ENCODE peak calls at places on chromosomes 3 and 15, in eight cellular contexts. T is neural progenitor cell, M is IMR-90, C is endodermal cell, Y is mammary epithelial cell, P is astrocyte, S is Karpas-422, H is HCT116. L is an unnamed sample.

GRCh38 chr3:33139996-33140395 is 26.2 kb downstream of the CRTAP start:
- DNase-seq in T (no peak), P (peak), H (no peak), S (no peak), Y (no peak), M (peak), C (no peak), L (no peak)

GRCh38 chr3:114409291-114409690 is 115.5 kb downstream of the TIGIT start:
- DNase-seq in Y (no peak), P (peak), T (no peak), S (no peak), H (no peak), C (no peak), M (no peak), L (no peak)

GRCh38 chr15:36024066-36024465 is 478.1 kb upstream of the DPH6 start:
- DNase-seq in P (no peak), S (no peak), T (no peak), M (peak), Y (no peak), H (no peak), C (no peak), L (no peak)

GRCh38 chr3:41334426-41334825 is 135.1 kb downstream of the CTNNB1 start:
- DNase-seq in M (no peak), P (no peak), T (no peak), S (no peak), C (no peak), Y (no peak), H (no peak), L (no peak)

GRCh38 chr3:139537325-139537724 is 2.2 kb downstream of the RBP1 start:
- DNase-seq in P (peak), S (no peak), C (no peak), Y (peak), T (no peak), H (peak), M (peak), L (no peak)

GRCh38 chr3:174431717-174432116 is 427.4 kb upstream of the NAALADL2 start:
- DNase-seq in Y (peak), H (no peak), M (peak), C (no peak), S (no peak), P (peak), T (no peak), L (no peak)

GRCh38 chr3:34924961-34925360 is 714.4 kb upstream of the ARPP21 start:
- DNase-seq in C (no peak), T (no peak), H (no peak), M (no peak), P (no peak), Y (no peak), S (no peak), L (no peak)

GRCh38 chr3:127079211-127079610 is 96.3 kb downstream of the PLXNA1 start:
- DNase-seq in S (peak), P (no peak), T (no peak), H (no peak), Y (no peak), C (no peak), M (no peak), L (peak)

GRCh38 chr3:81816473-81817260 is 55.2 kb upstream of the GBE1 start:
- DNase-seq in H (no peak), Y (no peak), T (peak), S (no peak), C (no peak), P (peak), M (peak), L (peak)

GRCh38 chr3:107574650-107575049 is 51.9 kb downstream of the BBX start:
- DNase-seq in C (no peak), P (peak), T (peak), M (peak), S (peak), H (peak), Y (peak), L (no peak)

GRCh38 chr15:62847900-62848489 is 194.6 kb upstream of the TPM1 start:
- DNase-seq in Y (peak), P (peak), S (peak), C (peak), M (peak), H (peak), T (peak), L (peak)

GRCh38 chr15:93217343-93217742 is 128.3 kb upstream of the RGMA start:
- DNase-seq in T (no peak), S (no peak), Y (no peak), C (no peak), H (no peak), M (no peak), P (no peak), L (no peak)

GRCh38 chr3:156792945-156793344 is 33.2 kb upstream of the LEKR1 start:
- DNase-seq in P (no peak), C (no peak), M (no peak), H (no peak), T (no peak), Y (no peak), S (no peak), L (peak)

GRCh38 chr15:97009036-97009555 is 678.6 kb downstream of the NR2F2 start:
- DNase-seq in T (no peak), S (no peak), C (no peak), M (no peak), P (peak), Y (no peak), H (no peak), L (no peak)

GRCh38 chr3:149339931-149340309 is 6.5 kb upstream of the TM4SF18 start:
- DNase-seq in C (peak), H (peak), M (peak), P (peak), S (no peak), T (no peak), Y (peak), L (no peak)

GRCh38 chr3:177191108-177191779 is 6.0 kb downstream of the TBL1XR1 start:
- DNase-seq in M (no peak), C (no peak), P (no peak), T (no peak), S (peak), Y (no peak), H (no peak), L (no peak)

GRCh38 chr15:77192451-77192850 is 121.5 kb upstream of the TSPAN3 start:
- DNase-seq in C (no peak), S (no peak), P (no peak), M (no peak), Y (no peak), H (no peak), T (no peak), L (no peak)

GRCh38 chr3:22989716-22990115 is 213.4 kb upstream of the UBE2E2 start:
- DNase-seq in S (no peak), T (no peak), H (no peak), Y (no peak), M (no peak), P (no peak), C (no peak), L (no peak)

GRCh38 chr3:114418724-114419543 is 125.1 kb downstream of the TIGIT start:
- DNase-seq in S (peak), C (no peak), Y (peak), M (peak), P (peak), H (peak), T (peak), L (peak)

GRCh38 chr3:61371123-61371522 is 119.9 kb upstream of the FHIT start:
- DNase-seq in M (no peak), H (peak), T (peak), S (peak), C (peak), Y (no peak), P (no peak), L (peak)

GRCh38 chr3:167749209-167749608 is 13.7 kb downstream of the SERPINI1 start:
- DNase-seq in Y (no peak), M (no peak), S (no peak), C (no peak), P (no peak), T (no peak), H (no peak), L (no peak)

GRCh38 chr3:128236667-128237066 is 83.4 kb downstream of the EEFSEC start:
- DNase-seq in H (no peak), C (no peak), T (no peak), S (no peak), P (no peak), M (no peak), Y (no peak), L (no peak)

GRCh38 chr3:197795200-197795599 is 4.1 kb downstream of the LRCH3 start:
- DNase-seq in H (no peak), M (peak), Y (peak), P (peak), C (no peak), T (no peak), S (no peak), L (no peak)

GRCh38 chr3:69085543-69086132 is 901 bp downstream of the ARL6IP5 start:
- DNase-seq in C (peak), T (peak), Y (peak), M (no peak), S (peak), H (no peak), P (no peak), L (peak)
- H3K9ac ChIP-seq in C (peak), T (peak), Y (peak), M (peak), S (peak), H (peak), P (peak), L (peak)

DNA sequence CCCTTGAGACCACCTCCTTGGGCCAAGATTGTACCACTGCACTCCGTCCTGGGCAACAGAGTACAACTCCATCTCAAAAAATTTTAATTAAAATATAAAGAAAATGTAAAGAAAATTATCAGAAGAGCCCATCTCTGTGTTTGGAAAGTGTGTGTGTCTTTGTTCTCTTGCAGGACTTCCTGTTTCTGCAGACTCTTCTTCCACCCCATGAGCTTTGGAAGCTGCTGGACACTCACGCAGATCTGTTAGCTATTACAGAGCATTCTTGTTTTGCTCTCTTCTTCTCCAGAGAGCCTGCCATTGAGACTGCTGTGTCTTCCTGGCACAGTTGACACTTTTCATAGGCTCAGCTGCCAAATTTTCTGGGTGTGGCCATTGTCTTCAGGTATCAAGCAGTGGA is 6.1 kb upstream of the CCR8 start:
- DNase-seq in Y (no peak), M (no peak), C (no peak), T (no peak), H (no peak), P (no peak), S (no peak), L (no peak)
- H3K9ac ChIP-seq in Y (no peak), M (no peak), C (no peak), T (no peak), H (no peak), P (no peak), S (no peak), L (no peak)

GRCh38 chr3:194572131-194572789 is 61.0 kb downstream of the TMEM44 start:
- DNase-seq in S (no peak), C (peak), Y (peak), P (peak), M (peak), H (no peak), T (peak), L (no peak)

GRCh38 chr3:194574639-194575483 is 58.4 kb downstream of the TMEM44 start:
- DNase-seq in H (no peak), Y (peak), T (no peak), M (peak), S (no peak), P (peak), C (no peak), L (no peak)

GRCh38 chr3:194571491-194571941 is 61.7 kb downstream of the TMEM44 start:
- DNase-seq in P (peak), T (no peak), M (no peak), Y (no peak), S (no peak), H (no peak), C (no peak), L (no peak)

GRCh38 chr3:194573680-194574437 is 59.4 kb downstream of the TMEM44 start:
- DNase-seq in Y (no peak), P (peak), H (no peak), M (peak), C (peak), T (peak), S (peak), L (peak)

DNA sequence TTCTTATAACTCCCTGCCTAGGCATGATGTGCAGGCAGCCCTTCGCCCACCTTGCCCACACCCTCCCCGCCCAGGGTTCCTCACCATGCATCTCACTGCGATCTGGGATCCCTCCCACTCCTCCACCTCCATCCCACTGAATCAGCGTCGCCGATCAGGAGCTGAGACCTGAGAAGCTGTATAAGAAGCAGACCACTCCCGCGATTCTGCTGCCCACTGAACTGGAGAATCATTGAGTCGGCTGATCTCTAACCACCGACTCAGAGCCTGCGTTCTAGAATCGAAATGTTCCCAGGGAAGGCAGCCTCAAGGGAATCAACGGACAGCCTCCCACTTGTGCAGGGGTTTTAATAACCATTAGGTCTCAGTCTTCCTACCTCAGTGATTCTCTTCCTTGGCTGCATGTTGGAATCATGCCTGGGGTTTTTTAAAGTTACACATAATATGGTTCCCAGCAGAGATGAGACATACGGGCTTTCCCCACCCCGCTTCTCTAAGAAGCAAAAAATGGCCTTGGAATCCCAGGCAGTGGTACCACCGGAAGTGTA is 60.2 kb downstream of the TMEM44 start:
- DNase-seq in M (peak), S (no peak), C (no peak), H (no peak), Y (peak), P (peak), T (no peak), L (no peak)
- H3K9ac ChIP-seq in M (no peak), S (no peak), C (peak), H (no peak), Y (no peak), P (peak), T (no peak), L (no peak)

GRCh38 chr15:70492240-70493177 is 270.8 kb downstream of the UACA start:
- DNase-seq in H (no peak), S (peak), P (peak), Y (peak), T (no peak), C (no peak), M (peak), L (peak)

GRCh38 chr15:70490838-70491155 is 272.6 kb downstream of the UACA start:
- DNase-seq in C (no peak), P (no peak), M (no peak), H (no peak), Y (no peak), T (no peak), S (no peak), L (no peak)

GRCh38 chr15:70490148-70490837 is 273.1 kb downstream of the UACA start:
- DNase-seq in T (no peak), S (no peak), C (no peak), M (no peak), P (no peak), Y (no peak), H (no peak), L (no peak)

GRCh38 chr15:70491183-70491621 is 272.2 kb downstream of the UACA start:
- DNase-seq in C (no peak), S (peak), H (no peak), M (peak), Y (peak), T (no peak), P (peak), L (peak)

GRCh38 chr15:70491641-70492040 is 271.7 kb downstream of the UACA start:
- DNase-seq in C (no peak), H (no peak), S (no peak), M (no peak), P (no peak), T (no peak), Y (no peak), L (no peak)
- H3K9ac ChIP-seq in C (no peak), H (no peak), S (peak), M (no peak), P (peak), T (no peak), Y (no peak), L (no peak)

DNA sequence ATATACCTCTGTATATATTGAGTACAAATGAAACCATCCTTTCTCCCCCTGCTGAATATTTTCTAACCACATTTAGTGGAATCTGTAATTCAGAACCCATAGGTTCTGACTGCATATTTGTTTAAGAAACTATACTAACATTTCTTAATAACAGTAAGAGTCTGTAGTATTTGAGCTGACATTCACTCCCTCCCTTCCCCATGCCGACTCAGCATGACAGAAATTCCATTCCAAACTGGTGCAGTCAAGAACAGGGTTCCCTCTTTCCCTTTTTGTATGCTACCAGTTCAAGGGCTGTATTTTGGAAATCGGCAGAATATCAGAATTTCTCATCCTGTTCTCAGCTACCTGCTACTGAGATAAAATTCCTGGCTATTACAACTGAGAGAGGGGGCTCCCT is 796.6 kb upstream of the DPPA4 start:
- DNase-seq in H (no peak), P (no peak), Y (no peak), T (no peak), C (no peak), M (no peak), S (no peak), L (no peak)
- H3K9ac ChIP-seq in H (no peak), P (no peak), Y (no peak), T (no peak), C (no peak), M (no peak), S (no peak), L (no peak)

GRCh38 chr3:185325946-185326791 is 36.8 kb upstream of the MAP3K13 start:
- DNase-seq in S (no peak), Y (no peak), T (no peak), H (no peak), P (no peak), C (no peak), M (no peak), L (no peak)
- H3K9ac ChIP-seq in S (no peak), Y (no peak), T (no peak), H (no peak), P (no peak), C (no peak), M (no peak), L (no peak)

GRCh38 chr3:72844436-72844999 is 3.7 kb downstream of the SHQ1 start:
- DNase-seq in C (no peak), M (peak), S (no peak), T (no peak), H (no peak), Y (peak), P (peak), L (no peak)

GRCh38 chr3:72848703-72849081 is 447 bp upstream of the SHQ1 start:
- DNase-seq in Y (no peak), S (no peak), T (no peak), P (peak), C (no peak), M (no peak), H (no peak), L (peak)

GRCh38 chr3:72847751-72848702 is at the start of gene SHQ1:
- DNase-seq in Y (peak), M (peak), T (peak), C (peak), S (peak), H (peak), P (peak), L (peak)

DNA sequence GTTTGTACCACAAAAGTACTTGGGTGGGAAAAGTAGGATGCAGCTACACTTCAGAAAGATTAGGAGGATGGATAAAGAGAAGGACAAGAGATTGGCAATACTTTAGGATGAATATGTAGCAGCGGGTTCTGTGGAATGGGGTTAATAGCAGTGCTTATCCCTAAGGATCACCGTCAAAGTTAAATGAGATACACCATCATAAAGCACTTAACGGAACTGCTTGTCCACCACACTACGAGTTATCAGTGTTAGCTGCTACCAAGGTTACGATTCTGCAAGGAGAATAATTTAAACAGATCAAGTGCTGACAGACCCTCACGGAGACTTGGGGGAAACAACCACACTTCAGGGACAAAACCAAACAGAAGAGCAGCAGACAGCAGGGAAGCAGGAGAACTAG is 963 bp downstream of the SHQ1 start:
- DNase-seq in M (no peak), H (no peak), S (no peak), C (no peak), P (no peak), Y (no peak), T (no peak), L (no peak)
- H3K9ac ChIP-seq in M (peak), H (peak), S (peak), C (no peak), P (peak), Y (peak), T (no peak), L (peak)

L was measured in DND-41.